ENCODE peak calls at places on chromosomes 3 and 15, in nine cellular contexts. D is GM10248, K is spleen, M is epithelial cell of esophagus, W is GM20000, P is fibroblast of lung, T is esophagus squamous epithelium, X is mammary epithelial cell, B is neural progenitor cell. N is an unnamed sample.

GRCh38 chr15:67915374-67916050 is 75.7 kb upstream of the RNU6-1 start:
- DNase-seq in T (no peak), D (no peak), B (peak; percentile 21), P (peak; percentile 43), K (no peak), X (no peak), M (no peak), W (no peak), N (no peak)

GRCh38 chr3:190369701-190370295 is 18.2 kb upstream of the CLDN16 start:
- DNase-seq in B (no peak), T (no peak), K (no peak), P (no peak), W (no peak), X (peak; percentile 98), D (no peak), M (peak; percentile 97), N (no peak)

GRCh38 chr3:153138267-153139210 is 23.5 kb upstream of the RAP2B start:
- DNase-seq in D (peak; percentile 39), K (no peak), W (peak; percentile 25), X (peak; percentile 100), M (peak; percentile 100), B (no peak), T (no peak), P (peak; percentile 90), N (peak; percentile 50)

GRCh38 chr3:31066999-31067398 is 172.5 kb upstream of the GADL1 start:
- DNase-seq in X (peak; percentile 96), M (peak; percentile 98), K (no peak), D (no peak), W (no peak), P (peak; percentile 99), T (no peak), B (no peak), N (peak; percentile 34)

GRCh38 chr3:127733781-127734180 is 61.0 kb downstream of the ABTB1 start:
- DNase-seq in W (no peak), X (no peak), K (peak; percentile 71), P (no peak), D (no peak), T (no peak), B (no peak), M (no peak), N (peak; percentile 41)

GRCh38 chr15:93362203-93362602 is 273.2 kb upstream of the RGMA start:
- DNase-seq in X (no peak), D (no peak), W (no peak), T (no peak), K (no peak), B (peak; percentile 57), P (no peak), M (no peak), N (no peak)

GRCh38 chr3:143627336-143627735 is 220.9 kb downstream of the SLC9A9 start:
- DNase-seq in X (peak; percentile 27), P (peak; percentile 41), K (no peak), D (no peak), W (no peak), M (peak; percentile 29), B (no peak), T (no peak), N (no peak)

GRCh38 chr3:60650171-60650570 is 601.1 kb downstream of the FHIT start:
- DNase-seq in W (no peak), B (no peak), K (no peak), T (no peak), D (no peak), M (no peak), P (no peak), X (no peak), N (no peak)

GRCh38 chr3:8223766-8224165 is 277.9 kb upstream of the LMCD1 start:
- DNase-seq in P (peak; percentile 47), W (no peak), B (no peak), K (no peak), T (no peak), X (no peak), M (no peak), D (no peak), N (no peak)

GRCh38 chr15:57296473-57297162 is 79.7 kb upstream of the CGNL1 start:
- DNase-seq in B (no peak), X (peak; percentile 4), T (no peak), K (no peak), M (no peak), W (no peak), D (no peak), P (no peak), N (no peak)

GRCh38 chr3:112132975-112133448 is at the start of gene GCSAM:
- DNase-seq in M (peak; percentile 91), W (peak; percentile 70), D (peak; percentile 69), X (peak; percentile 81), T (no peak), B (no peak), K (peak; percentile 90), P (no peak), N (no peak)

GRCh38 chr15:42348083-42348482 is 11.2 kb upstream of the CAPN3 start:
- DNase-seq in D (no peak), X (peak; percentile 65), B (no peak), W (no peak), M (peak; percentile 16), P (no peak), K (no peak), T (no peak), N (no peak)

GRCh38 chr3:146227486-146227885 is 23.4 kb downstream of the PLSCR4 start:
- DNase-seq in D (no peak), T (no peak), B (peak; percentile 13), K (no peak), P (no peak), X (no peak), M (no peak), W (no peak), N (no peak)

GRCh38 chr3:54376440-54376839 is 254.1 kb downstream of the CACNA2D3 start:
- DNase-seq in M (no peak), X (no peak), K (no peak), T (no peak), W (no peak), P (no peak), B (no peak), D (no peak), N (no peak)

GRCh38 chr3:112437146-112438022 is 61.9 kb downstream of the BTLA start:
- DNase-seq in T (no peak), X (peak; percentile 52), B (peak; percentile 4), M (peak; percentile 64), D (peak; percentile 35), K (no peak), W (peak; percentile 22), P (peak; percentile 57), N (peak; percentile 35)

GRCh38 chr15:75347222-75348033 is 589 bp downstream of the NEIL1 start:
- DNase-seq in X (no peak), K (peak; percentile 94), W (peak; percentile 80), P (peak; percentile 34), M (peak; percentile 40), B (peak; percentile 71), T (peak; percentile 31), D (peak; percentile 77), N (peak; percentile 45)

GRCh38 chr3:94082412-94082937 is 19.6 kb downstream of the NSUN3 start:
- DNase-seq in M (no peak), X (no peak), B (no peak), W (no peak), K (no peak), D (no peak), P (no peak), T (no peak), N (no peak)

GRCh38 chr15:91291673-91292072 is 191.6 kb downstream of the SV2B start:
- DNase-seq in D (no peak), B (peak; percentile 30), W (peak; percentile 25), K (no peak), P (peak; percentile 24), M (no peak), T (no peak), X (no peak), N (peak; percentile 12)

GRCh38 chr3:184811999-184812844 is at the start of gene VPS8:
- DNase-seq in W (peak; percentile 92), D (peak; percentile 96), P (peak; percentile 95), K (peak; percentile 99), X (peak; percentile 92), B (peak; percentile 96), M (peak; percentile 97), T (peak; percentile 88), N (peak; percentile 96)
- TF ChIP-seq CTCF in W (peak; percentile 13), D (peak; percentile 33), P (peak; percentile 42), K (peak; percentile 79), X (peak; percentile 52), B (peak; percentile 70), M (peak; percentile 71), T (peak; percentile 96), N (peak; percentile 58)

DNA sequence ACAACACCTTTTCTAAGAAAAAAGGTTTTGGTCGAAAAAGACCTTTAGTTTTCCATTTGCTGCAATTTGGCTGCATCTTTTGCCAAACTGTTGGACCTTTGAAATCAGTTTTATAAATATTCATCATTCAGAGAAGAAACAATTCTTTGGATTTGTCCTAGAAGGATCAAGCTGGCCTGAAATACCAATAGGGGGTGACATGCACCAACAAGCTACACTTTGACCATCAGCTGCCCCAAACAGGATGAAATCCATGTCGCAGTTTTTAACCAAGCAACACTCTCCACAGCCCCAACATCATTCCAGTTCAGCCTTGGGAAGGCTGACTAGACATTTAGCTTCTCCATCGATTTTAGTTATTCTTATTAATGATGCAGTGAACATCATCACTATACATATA is 9.8 kb downstream of the RPL15 start:
- DNase-seq in T (no peak), K (no peak), D (no peak), P (no peak), B (no peak), M (no peak), X (no peak), W (no peak), N (no peak)
- TF ChIP-seq CTCF in T (no peak), K (no peak), D (no peak), P (no peak), B (no peak), M (no peak), X (no peak), W (no peak), N (peak; percentile 22)

GRCh38 chr15:79434361-79434760 is 2.2 kb downstream of the MINAR1 start:
- DNase-seq in M (no peak), W (no peak), D (no peak), X (no peak), K (no peak), P (no peak), B (no peak), T (no peak), N (no peak)

GRCh38 chr15:79430901-79431635 is 1.1 kb upstream of the MINAR1 start:
- DNase-seq in X (no peak), W (peak; percentile 22), M (no peak), B (peak; percentile 38), D (no peak), T (no peak), K (no peak), P (no peak), N (peak; percentile 8)

GRCh38 chr15:79431636-79432344 is at the start of gene MINAR1:
- DNase-seq in T (no peak), X (peak; percentile 43), W (peak; percentile 50), K (no peak), M (peak; percentile 52), D (peak; percentile 29), P (peak; percentile 36), B (peak; percentile 75), N (peak; percentile 46)

GRCh38 chr15:79432345-79433311 is 492 bp downstream of the MINAR1 start:
- DNase-seq in P (peak; percentile 13), B (peak; percentile 74), W (no peak), D (no peak), M (peak; percentile 8), T (no peak), X (peak; percentile 14), K (no peak), N (peak; percentile 9)

GRCh38 chr15:79433610-79434009 is 1.5 kb downstream of the MINAR1 start:
- DNase-seq in W (peak; percentile 19), B (peak; percentile 65), D (no peak), X (no peak), M (no peak), K (no peak), T (no peak), P (no peak), N (no peak)
- TF ChIP-seq CTCF in W (no peak), B (peak; percentile 45), D (no peak), X (no peak), M (no peak), K (no peak), T (no peak), P (no peak), N (no peak)

GRCh38 chr15:85800460-85801123 is 5.9 kb upstream of the KLHL25 start:
- DNase-seq in T (no peak), B (no peak), D (no peak), K (no peak), M (peak; percentile 77), X (peak; percentile 74), W (no peak), P (peak; percentile 47), N (no peak)
- TF ChIP-seq CTCF in T (peak; percentile 64), B (no peak), D (no peak), K (no peak), M (peak; percentile 59), X (peak; percentile 68), W (no peak), P (no peak), N (no peak)

N was measured in A673.